ENCODE peak calls at places on chromosomes 13 and 19, in five cellular contexts. One of them, this sample, is unnamed.

GRCh38 chr13:62920181-62920580 is 1504.5 kb upstream of the PCDH20 start:
- DNase-seq in cardiac fibroblast: no peak
- DNase-seq in Kasumi-1: no peak
- DNase-seq in stimulated activated CD8-positive, alpha-beta memory T cell treated with anti-CD3 and anti-CD28 coated beads, Interleukin-7, amount 100 ng/mL, for 24 hours: no peak
- DNase-seq in GM12891: no peak
- DNase-seq in this sample: no peak

GRCh38 chr13:52617070-52618060 is 24.9 kb upstream of the HNRNPA1L2 start:
- DNase-seq in cardiac fibroblast: peak
- DNase-seq in Kasumi-1: peak
- DNase-seq in stimulated activated CD8-positive, alpha-beta memory T cell treated with anti-CD3 and anti-CD28 coated beads, Interleukin-7, amount 100 ng/mL, for 24 hours: peak
- DNase-seq in GM12891: peak
- DNase-seq in this sample: peak

GRCh38 chr19:52648336-52648990 is 10.3 kb upstream of the ZNF83 start:
- DNase-seq in cardiac fibroblast: peak
- DNase-seq in Kasumi-1: no peak
- DNase-seq in stimulated activated CD8-positive, alpha-beta memory T cell treated with anti-CD3 and anti-CD28 coated beads, Interleukin-7, amount 100 ng/mL, for 24 hours: no peak
- DNase-seq in GM12891: no peak
- DNase-seq in this sample: no peak

GRCh38 chr19:1407662-1408299 is 395 bp downstream of the DAZAP1 start:
- DNase-seq in cardiac fibroblast: no peak
- DNase-seq in Kasumi-1: no peak
- DNase-seq in stimulated activated CD8-positive, alpha-beta memory T cell treated with anti-CD3 and anti-CD28 coated beads, Interleukin-7, amount 100 ng/mL, for 24 hours: no peak
- DNase-seq in GM12891: no peak
- DNase-seq in this sample: no peak

GRCh38 chr19:10061717-10062310 is 24.3 kb upstream of the SHFL start:
- DNase-seq in cardiac fibroblast: no peak
- DNase-seq in Kasumi-1: no peak
- DNase-seq in stimulated activated CD8-positive, alpha-beta memory T cell treated with anti-CD3 and anti-CD28 coated beads, Interleukin-7, amount 100 ng/mL, for 24 hours: no peak
- DNase-seq in GM12891: no peak
- DNase-seq in this sample: no peak

GRCh38 chr13:93561553-93561952 is 334.9 kb downstream of the GPC6 start:
- DNase-seq in cardiac fibroblast: no peak
- DNase-seq in Kasumi-1: no peak
- DNase-seq in stimulated activated CD8-positive, alpha-beta memory T cell treated with anti-CD3 and anti-CD28 coated beads, Interleukin-7, amount 100 ng/mL, for 24 hours: no peak
- DNase-seq in GM12891: no peak
- DNase-seq in this sample: no peak

GRCh38 chr13:26839682-26840081 is 79.1 kb upstream of the GPR12 start:
- DNase-seq in cardiac fibroblast: no peak
- DNase-seq in Kasumi-1: no peak
- DNase-seq in stimulated activated CD8-positive, alpha-beta memory T cell treated with anti-CD3 and anti-CD28 coated beads, Interleukin-7, amount 100 ng/mL, for 24 hours: no peak
- DNase-seq in GM12891: no peak
- DNase-seq in this sample: no peak

GRCh38 chr19:44925114-44925891 is 10.9 kb downstream of the APOC1 start:
- DNase-seq in cardiac fibroblast: peak
- DNase-seq in Kasumi-1: no peak
- DNase-seq in stimulated activated CD8-positive, alpha-beta memory T cell treated with anti-CD3 and anti-CD28 coated beads, Interleukin-7, amount 100 ng/mL, for 24 hours: no peak
- DNase-seq in GM12891: no peak
- DNase-seq in this sample: peak

GRCh38 chr13:46799139-46799538 is 2.2 kb upstream of the ESD start:
- DNase-seq in cardiac fibroblast: no peak
- DNase-seq in Kasumi-1: no peak
- DNase-seq in stimulated activated CD8-positive, alpha-beta memory T cell treated with anti-CD3 and anti-CD28 coated beads, Interleukin-7, amount 100 ng/mL, for 24 hours: no peak
- DNase-seq in GM12891: no peak
- DNase-seq in this sample: no peak